ENCODE peak calls at places on chromosome 2, in seven cellular contexts. Z, F, O, J, B, W and I are unnamed samples.
A peak's percentile ranks its signal among the peaks of the same experiment; 100 is the strongest.

GRCh38 chr2:149122521-149122920 is 84.0 kb downstream of the LYPD6B start:
- DNase-seq in B (no peak), Z (no peak), W (no peak), O (no peak), F (no peak), J (no peak), I (no peak)

GRCh38 chr2:120764434-120764833 is 28.8 kb downstream of the GLI2 start:
- DNase-seq in O (no peak), Z (no peak), B (no peak), J (peak; percentile 4), W (peak; percentile 3), F (no peak), I (no peak)

GRCh38 chr2:135218426-135218825 is 166.3 kb downstream of the RAB3GAP1 start:
- DNase-seq in F (no peak), B (no peak), J (no peak), Z (no peak), O (no peak), W (no peak), I (no peak)

GRCh38 chr2:12498703-12499102 is 218.0 kb upstream of the TRIB2 start:
- DNase-seq in Z (no peak), W (no peak), O (peak; percentile 44), B (no peak), F (no peak), J (no peak), I (no peak)

GRCh38 chr2:132690664-132691303 is 20.8 kb upstream of the LYPD1 start:
- DNase-seq in W (no peak), B (no peak), Z (no peak), O (peak; percentile 46), J (no peak), F (no peak), I (no peak)

GRCh38 chr2:173631123-173631450 is 276.4 kb downstream of the CDCA7 start:
- DNase-seq in W (no peak), F (no peak), J (no peak), B (no peak), Z (no peak), O (peak; percentile 16), I (no peak)

GRCh38 chr2:162403884-162404283 is 60.0 kb downstream of the GCA start:
- DNase-seq in F (peak; percentile 1), J (no peak), Z (no peak), O (peak; percentile 11), W (no peak), B (no peak), I (no peak)

GRCh38 chr2:17538844-17539554 is 1.5 kb upstream of the VSNL1 start:
- DNase-seq in B (peak; percentile 15), J (no peak), Z (peak; percentile 45), O (no peak), W (peak; percentile 72), F (peak; percentile 59), I (no peak)

GRCh38 chr2:127199223-127199622 is 20.9 kb downstream of the CYP27C1 start:
- DNase-seq in F (no peak), W (peak; percentile 30), B (no peak), Z (no peak), J (peak; percentile 52), O (no peak), I (no peak)

GRCh38 chr2:173400760-173401159 is 46.1 kb downstream of the CDCA7 start:
- DNase-seq in O (no peak), B (peak; percentile 21), Z (no peak), W (no peak), F (no peak), J (no peak), I (no peak)

GRCh38 chr2:677056-677949 is at the start of gene TMEM18:
- DNase-seq in O (peak; percentile 99), Z (peak; percentile 89), B (peak; percentile 97), F (peak; percentile 90), J (peak; percentile 100), W (peak; percentile 89), I (peak; percentile 98)

GRCh38 chr2:183049420-183049819 is 11.2 kb upstream of the NCKAP1 start:
- DNase-seq in F (no peak), Z (no peak), O (no peak), J (no peak), B (no peak), W (no peak), I (no peak)

GRCh38 chr2:160221391-160222276 is 21.6 kb upstream of the ITGB6 start:
- DNase-seq in W (peak; percentile 86), Z (no peak), O (peak; percentile 68), F (peak; percentile 84), J (no peak), B (peak; percentile 67), I (no peak)

GRCh38 chr2:67075530-67076253 is 321.4 kb upstream of the ETAA1 start:
- DNase-seq in B (no peak), J (no peak), Z (no peak), W (no peak), F (no peak), O (no peak), I (no peak)

GRCh38 chr2:146189541-146189940 is 1655.3 kb upstream of the ACVR2A start:
- DNase-seq in F (no peak), B (no peak), O (no peak), W (no peak), Z (no peak), J (no peak), I (no peak)

GRCh38 chr2:44929680-44930273 is 11.7 kb upstream of the SIX3 start:
- DNase-seq in O (no peak), W (peak; percentile 52), Z (peak; percentile 39), J (no peak), F (no peak), B (no peak), I (no peak)

GRCh38 chr2:98917031-98917459 is 19.0 kb downstream of the CRACDL start:
- DNase-seq in Z (no peak), J (no peak), B (no peak), F (no peak), O (peak; percentile 81), W (no peak), I (no peak)

GRCh38 chr2:102025016-102025491 is 33.3 kb downstream of the IL1R2 start:
- DNase-seq in B (no peak), J (no peak), F (no peak), Z (peak; percentile 65), O (peak; percentile 10), W (no peak), I (no peak)

GRCh38 chr2:157989227-157989626 is 112.4 kb upstream of the UPP2 start:
- DNase-seq in F (no peak), W (no peak), J (no peak), B (no peak), Z (no peak), O (no peak), I (no peak)

GRCh38 chr2:54605836-54606235 is 117.6 kb upstream of the EML6 start:
- DNase-seq in J (no peak), W (no peak), Z (no peak), B (no peak), O (no peak), F (no peak), I (no peak)

GRCh38 chr2:11677146-11678055 is 7.4 kb upstream of the NTSR2 start:
- DNase-seq in O (no peak), Z (no peak), F (no peak), W (no peak), B (no peak), J (peak; percentile 64), I (no peak)

GRCh38 chr2:233566141-233566956 is at the start of gene USP40:
- DNase-seq in W (peak; percentile 92), J (peak; percentile 91), B (peak; percentile 88), O (peak; percentile 87), Z (peak; percentile 59), F (peak; percentile 93), I (peak; percentile 52)

GRCh38 chr2:68730828-68731227 is 3.8 kb upstream of the ARHGAP25 start:
- DNase-seq in B (no peak), Z (no peak), O (peak; percentile 70), W (no peak), F (peak; percentile 11), J (no peak), I (no peak)

GRCh38 chr2:48435909-48436308 is 94.0 kb upstream of the STON1 start:
- DNase-seq in B (no peak), O (peak; percentile 28), J (no peak), Z (no peak), W (no peak), F (no peak), I (no peak)

GRCh38 chr2:208570851-208571763 is 164.5 kb downstream of the PTH2R start:
- DNase-seq in J (no peak), W (no peak), F (no peak), O (no peak), B (no peak), Z (no peak), I (no peak)

DNA sequence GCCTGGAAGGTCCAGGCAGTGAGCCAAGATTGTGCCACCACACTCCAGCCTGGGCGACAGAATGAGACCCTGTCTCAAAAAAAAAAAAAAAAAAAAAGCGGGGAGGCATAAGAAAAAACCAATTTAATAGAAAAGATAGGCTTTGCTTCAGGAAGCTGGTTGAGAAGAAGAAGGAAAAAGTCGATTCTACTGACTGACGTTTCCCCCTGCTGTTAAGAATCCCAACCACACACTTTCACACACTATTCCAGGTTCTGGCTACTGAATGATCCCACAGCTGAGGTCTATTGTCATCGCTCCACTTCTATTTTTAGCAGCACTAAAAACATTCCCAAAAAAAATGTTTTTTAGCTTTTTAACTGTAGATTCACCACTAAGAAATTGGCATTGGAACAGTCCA is 6.7 kb upstream of the CHCHD5 start:
- DNase-seq in W (no peak), F (no peak), B (no peak), J (no peak), O (peak; percentile 24), Z (no peak), I (no peak)
- TF ChIP-seq CTCF in W (no peak), F (no peak), B (no peak), J (no peak), O (peak; percentile 46), Z (no peak), I (no peak)

GRCh38 chr2:104733544-104733943 is 120.4 kb upstream of the POU3F3 start:
- DNase-seq in O (no peak), W (no peak), F (peak; percentile 9), J (no peak), B (peak; percentile 38), Z (peak; percentile 12), I (no peak)
- TF ChIP-seq CTCF in O (peak; percentile 18), W (peak; percentile 23), F (peak; percentile 60), J (no peak), B (peak; percentile 39), Z (peak; percentile 28), I (peak; percentile 75)

GRCh38 chr2:189274412-189274811 is 94.9 kb upstream of the COL5A2 start:
- DNase-seq in B (no peak), J (no peak), W (no peak), Z (no peak), O (no peak), F (no peak), I (no peak)
- TF ChIP-seq CTCF in B (no peak), J (no peak), W (no peak), Z (no peak), O (no peak), F (no peak), I (no peak)

GRCh38 chr2:46962751-46963150 is 47.1 kb upstream of the MCFD2 start:
- DNase-seq in Z (no peak), W (no peak), J (no peak), B (no peak), F (no peak), O (no peak), I (no peak)

GRCh38 chr2:46963961-46964673 is 48.5 kb upstream of the MCFD2 start:
- DNase-seq in Z (no peak), B (no peak), F (peak; percentile 80), J (no peak), O (peak; percentile 42), W (no peak), I (no peak)

GRCh38 chr2:46958431-46959017 is 42.9 kb upstream of the MCFD2 start:
- DNase-seq in Z (no peak), J (peak; percentile 59), F (no peak), W (no peak), O (no peak), B (no peak), I (no peak)

GRCh38 chr2:46963210-46963609 is 47.6 kb upstream of the MCFD2 start:
- DNase-seq in O (no peak), W (no peak), F (peak; percentile 42), Z (no peak), J (no peak), B (no peak), I (no peak)

GRCh38 chr2:46960618-46961017 is 45.0 kb upstream of the MCFD2 start:
- DNase-seq in O (no peak), Z (no peak), F (no peak), W (no peak), J (peak; percentile 37), B (no peak), I (no peak)
- TF ChIP-seq CTCF in O (no peak), Z (no peak), F (no peak), W (no peak), J (no peak), B (no peak), I (no peak)